ENCODE peak calls at places on chromosomes 2 and 18, in seven cellular contexts. O is HFF-Myc, A is ovary, D is fibroblast of pulmonary artery, M is MM.1S, G is ascending aorta, B is GM20000. R is an unnamed sample.

GRCh38 chr2:217834057-217834620 is 168.7 kb downstream of the TNS1 start:
- DNase-seq in M (no peak), G (peak), A (no peak), B (no peak), O (no peak), D (no peak), R (peak)

GRCh38 chr2:9168851-9169250 is 37.8 kb upstream of the ASAP2 start:
- DNase-seq in O (no peak), D (no peak), M (no peak), A (no peak), G (no peak), B (no peak), R (no peak)

GRCh38 chr2:103289101-103289725 is 527.4 kb downstream of the TMEM182 start:
- DNase-seq in A (no peak), D (no peak), B (no peak), M (no peak), O (no peak), G (no peak), R (no peak)

GRCh38 chr2:30647752-30648442 is 159.3 kb downstream of the CAPN13 start:
- DNase-seq in A (no peak), M (no peak), D (no peak), G (no peak), O (no peak), B (no peak), R (no peak)

GRCh38 chr18:13638684-13639083 is 87.7 kb downstream of the FAM210A start:
- DNase-seq in A (no peak), O (no peak), B (no peak), M (no peak), D (no peak), G (no peak), R (no peak)

GRCh38 chr2:18078206-18078605 is 199.7 kb downstream of the KCNS3 start:
- DNase-seq in M (no peak), A (no peak), D (no peak), O (no peak), B (no peak), G (no peak), R (no peak)

GRCh38 chr2:48589170-48589767 is 28.4 kb upstream of the GTF2A1L start:
- DNase-seq in M (no peak), O (peak), G (no peak), B (peak), D (peak), A (peak), R (no peak)

GRCh38 chr2:42492691-42493467 is 903 bp downstream of the KCNG3 start:
- DNase-seq in M (no peak), G (no peak), A (peak), B (peak), D (no peak), O (no peak), R (peak)

GRCh38 chr2:161044937-161045336 is 115.3 kb upstream of the TANK start:
- DNase-seq in B (no peak), O (no peak), G (no peak), A (no peak), M (no peak), D (no peak), R (no peak)

GRCh38 chr18:35577045-35577848 is 4.3 kb upstream of the GALNT1 start:
- DNase-seq in D (no peak), O (no peak), B (peak), A (no peak), M (no peak), G (no peak), R (no peak)

GRCh38 chr2:19195681-19196080 is 162.7 kb downstream of the OSR1 start:
- DNase-seq in A (no peak), B (no peak), M (no peak), D (no peak), O (no peak), G (no peak), R (no peak)

GRCh38 chr2:61410185-61410584 is 60.7 kb downstream of the USP34 start:
- DNase-seq in B (no peak), G (no peak), A (no peak), O (no peak), M (no peak), D (no peak), R (no peak)

GRCh38 chr2:128746356-128746755 is 427.7 kb upstream of the HS6ST1 start:
- DNase-seq in D (peak), G (no peak), O (no peak), B (no peak), A (peak), M (no peak), R (no peak)

GRCh38 chr2:239715202-239715601 is 309.9 kb downstream of the NDUFA10 start:
- DNase-seq in G (peak), A (no peak), B (no peak), D (no peak), M (no peak), O (no peak), R (peak)
- TF ChIP-seq CTCF in G (no peak), A (no peak), B (no peak), D (no peak), M (no peak), O (no peak), R (no peak)

GRCh38 chr2:137964859-137965459 is 686 bp downstream of the HNMT start:
- DNase-seq in D (peak), O (no peak), G (no peak), M (no peak), B (no peak), A (no peak), R (no peak)

GRCh38 chr2:137969418-137969765 is 5.1 kb downstream of the HNMT start:
- DNase-seq in B (no peak), A (no peak), O (peak), D (peak), M (no peak), G (peak), R (no peak)

GRCh38 chr2:137968477-137969417 is 4.5 kb downstream of the HNMT start:
- DNase-seq in M (no peak), A (no peak), B (no peak), D (no peak), O (no peak), G (no peak), R (no peak)

GRCh38 chr2:137966043-137966442 is 1.8 kb downstream of the HNMT start:
- DNase-seq in G (no peak), D (peak), O (no peak), A (no peak), M (no peak), B (no peak), R (no peak)

GRCh38 chr2:137967042-137967441 is 2.8 kb downstream of the HNMT start:
- DNase-seq in M (no peak), G (no peak), D (no peak), B (no peak), A (no peak), O (no peak), R (no peak)
- TF ChIP-seq CTCF in M (no peak), G (no peak), D (no peak), B (no peak), A (no peak), O (no peak), R (no peak)

GRCh38 chr18:41938445-41938844 is 16.6 kb upstream of the PIK3C3 start:
- DNase-seq in B (no peak), A (no peak), G (no peak), O (peak), M (no peak), D (peak), R (no peak)
- TF ChIP-seq CTCF in B (no peak), A (no peak), G (no peak), O (no peak), M (no peak), D (peak), R (peak)

DNA sequence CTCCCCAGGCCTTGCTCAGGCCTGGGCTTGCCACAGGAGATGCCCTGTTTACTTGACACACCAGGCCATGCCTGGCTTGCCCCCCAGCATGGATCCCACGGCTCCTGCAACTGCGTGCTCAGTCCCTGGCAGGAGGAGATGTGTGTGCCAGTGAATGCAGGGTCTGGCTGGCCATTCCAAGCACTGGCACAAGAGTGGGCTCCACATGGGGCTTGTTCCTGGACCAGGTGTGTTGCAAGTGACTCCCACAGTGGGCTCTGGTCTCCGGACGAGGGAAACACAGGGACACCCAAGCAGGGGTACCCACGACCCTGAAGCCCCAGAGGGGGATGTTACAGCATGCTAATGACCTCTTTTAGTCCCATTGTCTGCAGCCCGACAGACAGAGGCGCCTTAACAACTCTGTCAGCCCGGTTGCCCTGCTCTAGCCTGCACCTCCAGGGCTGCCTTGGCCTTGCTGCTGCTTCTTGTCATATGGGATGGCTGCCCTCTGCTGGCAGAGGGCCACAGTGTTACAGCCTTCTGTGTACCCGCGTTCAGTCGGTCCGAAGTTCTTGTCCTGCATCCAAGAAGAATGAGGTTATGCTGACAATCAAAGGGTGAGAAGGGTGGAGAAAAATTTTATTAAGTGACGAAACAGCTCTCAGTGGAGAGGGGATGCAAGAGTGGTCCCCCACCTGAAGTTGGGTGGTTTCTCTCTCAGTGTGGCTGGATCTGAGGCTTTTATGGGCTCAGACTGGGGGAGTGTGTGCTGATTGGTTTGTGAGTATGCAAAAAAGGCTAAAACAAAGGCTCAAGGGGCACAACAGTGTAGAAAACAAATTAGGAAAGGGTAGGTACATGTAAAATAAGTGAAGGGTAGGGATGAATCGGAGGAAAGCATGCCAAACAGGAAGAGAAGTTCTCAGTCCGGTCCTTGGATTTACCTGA is 180.4 kb downstream of the MBD5 start:
- DNase-seq in A (no peak), D (peak), B (no peak), G (no peak), O (peak), M (peak), R (peak)
- TF ChIP-seq CTCF in A (no peak), D (peak), B (peak), G (peak), O (peak), M (peak), R (peak)

DNA sequence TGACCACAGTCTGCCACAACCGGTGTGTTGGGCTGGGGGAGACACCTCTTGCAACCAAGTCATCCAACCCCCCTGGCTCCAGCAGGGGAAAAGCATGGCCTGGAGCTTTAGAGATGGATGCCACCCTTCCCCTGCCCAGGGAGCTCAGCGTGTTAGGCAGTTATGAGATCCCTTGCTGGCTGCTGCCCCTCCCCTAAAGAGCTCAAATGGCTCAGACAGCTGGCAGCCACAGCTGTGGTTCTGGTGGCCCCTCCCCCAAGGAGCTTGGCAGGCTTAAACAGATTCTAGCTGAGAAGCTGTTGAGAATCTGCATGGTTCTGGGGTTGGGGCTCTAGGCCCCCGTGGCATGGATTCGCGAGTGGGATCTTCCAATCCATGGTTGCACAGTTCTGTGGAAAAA is 64.7 kb downstream of the TEX51 start:
- DNase-seq in M (no peak), D (no peak), G (no peak), O (no peak), A (no peak), B (no peak), R (no peak)
- TF ChIP-seq CTCF in M (no peak), D (no peak), G (no peak), O (no peak), A (no peak), B (no peak), R (no peak)

GRCh38 chr2:172196768-172197322 is 94.1 kb upstream of the DLX2 start:
- DNase-seq in D (no peak), M (peak), A (no peak), O (no peak), G (no peak), B (no peak), R (no peak)

GRCh38 chr2:172198908-172199307 is 96.2 kb upstream of the DLX2 start:
- DNase-seq in A (no peak), O (no peak), M (no peak), B (no peak), D (no peak), G (no peak), R (no peak)

GRCh38 chr2:172198361-172198760 is 95.7 kb upstream of the DLX2 start:
- DNase-seq in B (no peak), A (no peak), O (no peak), D (no peak), G (no peak), M (no peak), R (no peak)

GRCh38 chr2:172204309-172204708 is 101.6 kb upstream of the DLX2 start:
- DNase-seq in B (no peak), O (no peak), M (no peak), A (no peak), D (no peak), G (no peak), R (no peak)

GRCh38 chr2:172200495-172201085 is 97.9 kb upstream of the DLX2 start:
- DNase-seq in A (no peak), G (no peak), D (peak), B (no peak), O (no peak), M (no peak), R (no peak)
- TF ChIP-seq CTCF in A (no peak), G (peak), D (peak), B (no peak), O (peak), M (peak), R (peak)

DNA sequence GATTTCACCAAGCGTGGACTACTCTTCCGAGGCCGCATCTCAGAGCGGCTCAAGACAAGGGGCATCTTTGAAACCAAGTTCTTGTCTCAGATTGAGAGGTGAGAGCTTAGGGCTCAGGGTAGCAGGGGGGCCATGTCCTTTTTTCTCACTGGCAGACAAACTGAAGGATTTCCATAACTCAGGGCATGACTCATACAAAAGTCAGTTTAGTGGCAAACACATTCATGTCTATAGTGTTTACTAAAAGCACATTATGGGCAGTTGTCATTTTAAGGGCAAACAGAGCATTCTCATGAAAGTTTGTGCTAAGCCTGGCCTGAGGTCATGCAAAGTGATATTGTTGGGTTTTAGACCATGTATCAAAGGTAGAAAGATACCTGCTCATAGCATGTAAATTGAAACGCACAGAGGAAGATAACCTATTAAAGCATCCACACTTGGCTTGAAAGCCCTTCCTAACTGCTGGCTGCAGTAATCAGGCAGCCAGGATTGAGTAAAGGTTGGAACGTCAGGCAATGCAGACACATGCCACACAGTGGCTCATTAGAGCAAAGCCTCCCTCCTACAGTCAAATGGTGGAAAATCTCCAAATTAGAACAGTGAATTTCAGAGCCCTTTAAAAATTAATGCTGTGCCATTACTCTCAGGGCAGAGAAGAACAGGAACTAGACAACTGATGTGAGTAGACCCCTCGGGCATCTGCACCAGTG is 54.2 kb downstream of the HK2 start:
- DNase-seq in D (no peak), M (no peak), A (no peak), B (no peak), G (no peak), O (no peak), R (no peak)
- TF ChIP-seq CTCF in D (no peak), M (no peak), A (no peak), B (no peak), G (no peak), O (no peak), R (peak)

GRCh38 chr2:20607446-20607845 is 43.5 kb downstream of the HS1BP3 start:
- DNase-seq in A (no peak), G (peak), M (no peak), D (no peak), O (no peak), B (no peak), R (no peak)

GRCh38 chr2:20609995-20610357 is 40.9 kb downstream of the HS1BP3 start:
- DNase-seq in G (no peak), D (no peak), A (no peak), B (no peak), M (no peak), O (no peak), R (peak)

GRCh38 chr2:20611077-20611843 is 39.6 kb downstream of the HS1BP3 start:
- DNase-seq in D (peak), M (no peak), O (no peak), B (no peak), A (peak), G (peak), R (peak)

GRCh38 chr2:20608666-20609348 is 42.1 kb downstream of the HS1BP3 start:
- DNase-seq in M (no peak), B (no peak), A (no peak), G (no peak), O (no peak), D (no peak), R (peak)

GRCh38 chr2:20609349-20609994 is 41.4 kb downstream of the HS1BP3 start:
- DNase-seq in O (no peak), B (no peak), G (peak), A (peak), M (no peak), D (peak), R (peak)
- TF ChIP-seq CTCF in O (no peak), B (no peak), G (no peak), A (no peak), M (no peak), D (no peak), R (no peak)

R was measured in chondrocyte.